ENCODE peak calls at places on chromosomes 4 and X, in seven cellular contexts. One of them, this sample, is unnamed.
A peak's percentile ranks its signal among the peaks of the same experiment; 100 is the strongest.

GRCh38 chr4:54746228-54746627 is 88.5 kb downstream of the KIT start:
- DNase-seq in OCI-LY7: no peak
- DNase-seq in fibroblast of lung: peak; percentile 17
- DNase-seq in IMR-90: no peak
- DNase-seq in GM23248: peak; percentile 43
- DNase-seq in SK-N-SH: no peak
- DNase-seq in GM23338: no peak
- DNase-seq in this sample: no peak

GRCh38 chrX:9466115-9466495 is 1.2 kb downstream of the TBL1X start:
- DNase-seq in OCI-LY7: peak; percentile 11
- DNase-seq in fibroblast of lung: peak; percentile 26
- DNase-seq in IMR-90: peak; percentile 21
- DNase-seq in GM23248: peak; percentile 43
- DNase-seq in SK-N-SH: peak; percentile 65
- DNase-seq in GM23338: peak; percentile 41
- DNase-seq in this sample: no peak

GRCh38 chrX:53265771-53266170 is 15.6 kb downstream of the IQSEC2 start:
- DNase-seq in OCI-LY7: no peak
- DNase-seq in fibroblast of lung: peak; percentile 43
- DNase-seq in IMR-90: peak; percentile 69
- DNase-seq in GM23248: peak; percentile 75
- DNase-seq in SK-N-SH: no peak
- DNase-seq in GM23338: no peak
- DNase-seq in this sample: no peak

GRCh38 chr4:27094785-27095184 is 234.1 kb downstream of the STIM2 start:
- DNase-seq in OCI-LY7: no peak
- DNase-seq in fibroblast of lung: peak; percentile 7
- DNase-seq in IMR-90: no peak
- DNase-seq in GM23248: no peak
- DNase-seq in SK-N-SH: no peak
- DNase-seq in GM23338: no peak
- DNase-seq in this sample: no peak

GRCh38 chrX:139077303-139078131 is 366.0 kb upstream of the FGF13 start:
- DNase-seq in OCI-LY7: no peak
- DNase-seq in fibroblast of lung: peak; percentile 79
- DNase-seq in IMR-90: no peak
- DNase-seq in GM23248: peak; percentile 82
- DNase-seq in SK-N-SH: no peak
- DNase-seq in GM23338: no peak
- DNase-seq in this sample: no peak

GRCh38 chrX:38571058-38571457 is 9.7 kb downstream of the TSPAN7 start:
- DNase-seq in OCI-LY7: no peak
- DNase-seq in fibroblast of lung: no peak
- DNase-seq in IMR-90: no peak
- DNase-seq in GM23248: no peak
- DNase-seq in SK-N-SH: no peak
- DNase-seq in GM23338: no peak
- DNase-seq in this sample: no peak

GRCh38 chrX:111561851-111562250 is 50.4 kb downstream of the SERTM2 start:
- DNase-seq in OCI-LY7: no peak
- DNase-seq in fibroblast of lung: no peak
- DNase-seq in IMR-90: no peak
- DNase-seq in GM23248: no peak
- DNase-seq in SK-N-SH: peak; percentile 17
- DNase-seq in GM23338: no peak
- DNase-seq in this sample: no peak

GRCh38 chrX:110786486-110786885 is 9.1 kb downstream of the CHRDL1 start:
- DNase-seq in OCI-LY7: no peak
- DNase-seq in fibroblast of lung: peak; percentile 92
- DNase-seq in IMR-90: peak; percentile 68
- DNase-seq in GM23248: no peak
- DNase-seq in SK-N-SH: no peak
- DNase-seq in GM23338: no peak
- DNase-seq in this sample: no peak

GRCh38 chrX:66676413-66676812 is 37.5 kb upstream of the EDA2R start:
- DNase-seq in OCI-LY7: no peak
- DNase-seq in fibroblast of lung: peak; percentile 65
- DNase-seq in IMR-90: peak; percentile 27
- DNase-seq in GM23248: peak; percentile 70
- DNase-seq in SK-N-SH: no peak
- DNase-seq in GM23338: no peak
- DNase-seq in this sample: no peak

GRCh38 chr4:968221-968620 is 5.1 kb downstream of the DGKQ start:
- DNase-seq in OCI-LY7: no peak
- DNase-seq in fibroblast of lung: no peak
- DNase-seq in IMR-90: no peak
- DNase-seq in GM23248: no peak
- DNase-seq in SK-N-SH: no peak
- DNase-seq in GM23338: peak; percentile 45
- DNase-seq in this sample: no peak

GRCh38 chrX:9464435-9465371 is at the start of gene TBL1X:
- DNase-seq in OCI-LY7: peak; percentile 71
- DNase-seq in fibroblast of lung: peak; percentile 28
- DNase-seq in IMR-90: peak; percentile 19
- DNase-seq in GM23248: peak; percentile 63
- DNase-seq in SK-N-SH: peak; percentile 86
- DNase-seq in GM23338: peak; percentile 41
- DNase-seq in this sample: peak; percentile 71

GRCh38 chr4:150540959-150541360 is 41.0 kb upstream of the MAB21L2 start:
- DNase-seq in OCI-LY7: no peak
- DNase-seq in fibroblast of lung: peak; percentile 22
- DNase-seq in IMR-90: peak; percentile 5
- DNase-seq in GM23248: no peak
- DNase-seq in SK-N-SH: no peak
- DNase-seq in GM23338: peak; percentile 50
- DNase-seq in this sample: no peak

GRCh38 chr4:138062929-138063328 is 179.2 kb downstream of the SLC7A11 start:
- DNase-seq in OCI-LY7: no peak
- DNase-seq in fibroblast of lung: peak; percentile 64
- DNase-seq in IMR-90: peak; percentile 79
- DNase-seq in GM23248: peak; percentile 67
- DNase-seq in SK-N-SH: no peak
- DNase-seq in GM23338: peak; percentile 60
- DNase-seq in this sample: no peak

GRCh38 chr4:108224628-108225053 is 55.9 kb upstream of the LEF1 start:
- DNase-seq in OCI-LY7: no peak
- DNase-seq in fibroblast of lung: peak; percentile 68
- DNase-seq in IMR-90: peak; percentile 13
- DNase-seq in GM23248: peak; percentile 19
- DNase-seq in SK-N-SH: peak; percentile 33
- DNase-seq in GM23338: no peak
- DNase-seq in this sample: no peak

GRCh38 chr4:123349401-123350190 is 47.0 kb upstream of the SPRY1 start:
- DNase-seq in OCI-LY7: no peak
- DNase-seq in fibroblast of lung: peak; percentile 72
- DNase-seq in IMR-90: no peak
- DNase-seq in GM23248: no peak
- DNase-seq in SK-N-SH: no peak
- DNase-seq in GM23338: no peak
- DNase-seq in this sample: no peak

GRCh38 chr4:33658971-33659370 is 2585.3 kb downstream of the ARAP2 start:
- DNase-seq in OCI-LY7: no peak
- DNase-seq in fibroblast of lung: peak; percentile 5
- DNase-seq in IMR-90: no peak
- DNase-seq in GM23248: no peak
- DNase-seq in SK-N-SH: no peak
- DNase-seq in GM23338: no peak
- DNase-seq in this sample: no peak

GRCh38 chr4:26192921-26193894 is 127.6 kb upstream of the RBPJ start:
- DNase-seq in OCI-LY7: no peak
- DNase-seq in fibroblast of lung: no peak
- DNase-seq in IMR-90: no peak
- DNase-seq in GM23248: peak; percentile 29
- DNase-seq in SK-N-SH: no peak
- DNase-seq in GM23338: no peak
- DNase-seq in this sample: no peak

GRCh38 chr4:3201718-3202702 is 46.9 kb upstream of the MSANTD1 start:
- DNase-seq in OCI-LY7: peak; percentile 61
- DNase-seq in fibroblast of lung: peak; percentile 74
- DNase-seq in IMR-90: peak; percentile 69
- DNase-seq in GM23248: peak; percentile 52
- DNase-seq in SK-N-SH: no peak
- DNase-seq in GM23338: no peak
- DNase-seq in this sample: no peak

GRCh38 chr4:127410201-127410600 is 222.6 kb upstream of the INTU start:
- DNase-seq in OCI-LY7: no peak
- DNase-seq in fibroblast of lung: no peak
- DNase-seq in IMR-90: no peak
- DNase-seq in GM23248: peak; percentile 3
- DNase-seq in SK-N-SH: no peak
- DNase-seq in GM23338: no peak
- DNase-seq in this sample: no peak

GRCh38 chrX:15789979-15790765 is at the start of gene ZRSR2:
- DNase-seq in OCI-LY7: peak; percentile 86
- DNase-seq in fibroblast of lung: peak; percentile 86
- DNase-seq in IMR-90: peak; percentile 78
- DNase-seq in GM23248: peak; percentile 86
- DNase-seq in SK-N-SH: peak; percentile 93
- DNase-seq in GM23338: peak; percentile 81
- DNase-seq in this sample: peak; percentile 98
- H3K27ac ChIP-seq in OCI-LY7: peak within 1 kb of the TSS; percentile 89
- H3K27ac ChIP-seq in fibroblast of lung: peak within 1 kb of the TSS; percentile 85
- H3K27ac ChIP-seq in IMR-90: peak within 1 kb of the TSS; percentile 61
- H3K27ac ChIP-seq in GM23248: peak within 1 kb of the TSS; percentile 77
- H3K27ac ChIP-seq in SK-N-SH: peak within 1 kb of the TSS; percentile 81
- H3K27ac ChIP-seq in GM23338: peak within 1 kb of the TSS; percentile 87
- H3K27ac ChIP-seq in this sample: peak within 1 kb of the TSS; percentile 87

DNA sequence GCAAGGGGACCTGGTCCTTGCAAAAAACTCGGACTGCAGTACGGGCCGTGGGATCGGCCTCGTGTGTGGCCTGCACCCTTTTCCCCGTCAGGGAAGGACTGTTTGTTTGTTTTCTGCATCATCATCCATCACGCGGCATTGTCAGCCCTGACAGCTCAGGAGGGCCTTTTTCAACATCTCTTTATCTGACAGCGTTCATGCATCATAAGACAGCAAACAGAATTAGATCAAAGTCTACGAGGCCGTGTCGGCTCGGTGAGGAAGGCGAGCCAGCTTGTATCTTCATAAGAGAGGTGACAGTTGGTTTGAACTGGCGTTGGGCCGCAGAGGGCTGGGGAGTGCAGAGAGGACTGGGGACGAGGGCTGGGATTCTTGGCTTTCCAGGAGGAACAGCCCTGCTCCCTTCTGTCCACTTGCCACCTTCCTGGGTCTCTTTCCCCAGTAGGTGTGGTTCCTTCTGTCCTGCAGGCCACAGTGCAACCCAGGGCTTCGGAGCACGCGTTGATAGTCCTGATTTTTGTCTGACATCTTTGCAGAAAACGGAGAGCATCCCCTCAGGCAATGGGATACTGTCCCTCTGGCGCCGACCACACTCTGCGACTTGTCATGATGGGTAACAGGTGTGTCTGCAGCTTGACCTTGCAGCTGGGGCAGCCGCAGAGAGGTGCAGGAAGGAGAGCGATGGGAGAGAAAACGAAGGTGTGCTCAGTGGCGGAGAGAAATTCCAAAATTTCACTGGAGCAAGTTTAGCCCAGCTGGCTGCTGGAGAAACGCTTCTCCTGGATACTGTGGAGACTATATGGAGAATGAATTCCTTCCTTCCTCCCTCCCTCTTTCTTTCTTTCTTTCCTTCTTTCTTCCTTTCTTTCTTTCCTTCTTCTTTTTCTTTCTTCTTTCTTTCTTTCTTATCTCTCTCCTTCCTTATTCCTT is 104.0 kb upstream of the SHOX start:
- DNase-seq in OCI-LY7: no peak
- DNase-seq in fibroblast of lung: no peak
- DNase-seq in IMR-90: no peak
- DNase-seq in GM23248: no peak
- DNase-seq in SK-N-SH: no peak
- DNase-seq in GM23338: peak; percentile 34
- DNase-seq in this sample: peak; percentile 85
- H3K4me2 ChIP-seq in OCI-LY7: no peak overlapping the region
- H3K4me2 ChIP-seq in fibroblast of lung: no peak overlapping the region
- H3K4me2 ChIP-seq in IMR-90: no peak overlapping the region
- H3K4me2 ChIP-seq in GM23248: no peak overlapping the region
- H3K4me2 ChIP-seq in SK-N-SH: no peak overlapping the region
- H3K4me2 ChIP-seq in GM23338: no peak overlapping the region
- H3K4me2 ChIP-seq in this sample: no peak overlapping the region

GRCh38 chrX:130770615-130771014 is 132.4 kb downstream of the ENOX2 start:
- DNase-seq in OCI-LY7: no peak
- DNase-seq in fibroblast of lung: peak; percentile 88
- DNase-seq in IMR-90: peak; percentile 81
- DNase-seq in GM23248: peak; percentile 81
- DNase-seq in SK-N-SH: no peak
- DNase-seq in GM23338: no peak
- DNase-seq in this sample: no peak
- H3K27ac ChIP-seq in OCI-LY7: no peak overlapping the region
- H3K27ac ChIP-seq in fibroblast of lung: peak overlapping the region; percentile 28
- H3K27ac ChIP-seq in IMR-90: no peak overlapping the region
- H3K27ac ChIP-seq in GM23248: peak overlapping the region; percentile 71
- H3K27ac ChIP-seq in SK-N-SH: peak overlapping the region; percentile 71
- H3K27ac ChIP-seq in GM23338: no peak overlapping the region
- H3K27ac ChIP-seq in this sample: no peak overlapping the region

GRCh38 chrX:152899111-152899873 is 1.4 kb downstream of the ZNF185 start:
- DNase-seq in OCI-LY7: no peak
- DNase-seq in fibroblast of lung: no peak
- DNase-seq in IMR-90: no peak
- DNase-seq in GM23248: no peak
- DNase-seq in SK-N-SH: no peak
- DNase-seq in GM23338: no peak
- DNase-seq in this sample: no peak
- H3K4me2 ChIP-seq in OCI-LY7: no peak overlapping the region
- H3K4me2 ChIP-seq in fibroblast of lung: no peak overlapping the region
- H3K4me2 ChIP-seq in IMR-90: no peak overlapping the region
- H3K4me2 ChIP-seq in GM23248: no peak overlapping the region
- H3K4me2 ChIP-seq in SK-N-SH: no peak overlapping the region
- H3K4me2 ChIP-seq in GM23338: no peak overlapping the region
- H3K4me2 ChIP-seq in this sample: no peak overlapping the region

GRCh38 chr4:41719417-41719816 is 29.1 kb downstream of the PHOX2B start:
- DNase-seq in OCI-LY7: no peak
- DNase-seq in fibroblast of lung: peak; percentile 6
- DNase-seq in IMR-90: peak; percentile 73
- DNase-seq in GM23248: peak; percentile 41
- DNase-seq in SK-N-SH: no peak
- DNase-seq in GM23338: no peak
- DNase-seq in this sample: no peak
- H3K27ac ChIP-seq in OCI-LY7: no peak overlapping the region
- H3K27ac ChIP-seq in fibroblast of lung: no peak overlapping the region
- H3K27ac ChIP-seq in IMR-90: peak overlapping the region; percentile 50
- H3K27ac ChIP-seq in GM23248: no peak overlapping the region
- H3K27ac ChIP-seq in SK-N-SH: peak overlapping the region; percentile 50
- H3K27ac ChIP-seq in GM23338: no peak overlapping the region
- H3K27ac ChIP-seq in this sample: no peak overlapping the region

DNA sequence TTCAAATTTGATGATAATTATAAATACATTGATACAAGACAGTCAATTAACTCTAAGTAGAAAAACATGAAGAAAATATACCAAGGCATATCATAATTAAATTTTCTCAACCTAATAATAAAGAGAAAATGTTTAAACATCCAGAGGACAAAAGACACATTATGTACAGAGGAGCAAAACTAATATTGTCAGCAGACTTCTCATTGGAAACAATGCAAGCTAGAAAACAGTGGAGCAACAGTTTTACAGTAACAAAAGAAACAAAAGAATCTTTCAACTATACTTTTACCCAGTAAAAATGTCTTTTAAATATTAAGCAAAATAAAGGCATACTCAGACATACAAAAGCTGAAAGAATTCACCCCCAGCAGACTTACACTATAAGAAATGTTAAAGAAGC is 238.0 kb downstream of the TMA16 start:
- DNase-seq in OCI-LY7: no peak
- DNase-seq in fibroblast of lung: no peak
- DNase-seq in IMR-90: no peak
- DNase-seq in GM23248: no peak
- DNase-seq in SK-N-SH: no peak
- DNase-seq in GM23338: no peak
- DNase-seq in this sample: no peak
- H3K4me2 ChIP-seq in OCI-LY7: no peak overlapping the region
- H3K4me2 ChIP-seq in fibroblast of lung: no peak overlapping the region
- H3K4me2 ChIP-seq in IMR-90: no peak overlapping the region
- H3K4me2 ChIP-seq in GM23248: no peak overlapping the region
- H3K4me2 ChIP-seq in SK-N-SH: no peak overlapping the region
- H3K4me2 ChIP-seq in GM23338: no peak overlapping the region
- H3K4me2 ChIP-seq in this sample: no peak overlapping the region

GRCh38 chr4:185305979-185306442 is 89.7 kb downstream of the LRP2BP start:
- DNase-seq in OCI-LY7: no peak
- DNase-seq in fibroblast of lung: peak; percentile 99
- DNase-seq in IMR-90: peak; percentile 97
- DNase-seq in GM23248: peak; percentile 98
- DNase-seq in SK-N-SH: no peak
- DNase-seq in GM23338: peak; percentile 85
- DNase-seq in this sample: no peak
- H3K27ac ChIP-seq in OCI-LY7: no peak overlapping the region
- H3K27ac ChIP-seq in fibroblast of lung: peak overlapping the region; percentile 66
- H3K27ac ChIP-seq in IMR-90: peak overlapping the region; percentile 8
- H3K27ac ChIP-seq in GM23248: peak overlapping the region; percentile 99
- H3K27ac ChIP-seq in SK-N-SH: peak overlapping the region; percentile 96
- H3K27ac ChIP-seq in GM23338: peak overlapping the region; percentile 94
- H3K27ac ChIP-seq in this sample: no peak overlapping the region

This sample was measured in Karpas-422.